ENCODE peak calls at places on chromosome 6, in ten cellular contexts. One of them, this sample, is unnamed.

GRCh38 chr6:15401120-15401519 is 155.3 kb downstream of the JARID2 start:
- DNase-seq in Caco-2: no peak
- DNase-seq in ovary: no peak
- DNase-seq in body of pancreas: no peak
- DNase-seq in psoas muscle: no peak
- DNase-seq in mucosa of descending colon: no peak
- DNase-seq in cardiac muscle cell: no peak
- DNase-seq in fibroblast of the aortic adventitia: no peak
- DNase-seq in astrocyte of the cerebellum: no peak
- DNase-seq in aorta: no peak
- DNase-seq in this sample: no peak

GRCh38 chr6:158503222-158503621 is 56.7 kb upstream of the TMEM181 start:
- DNase-seq in Caco-2: no peak
- DNase-seq in ovary: no peak
- DNase-seq in body of pancreas: no peak
- DNase-seq in psoas muscle: no peak
- DNase-seq in mucosa of descending colon: no peak
- DNase-seq in cardiac muscle cell: no peak
- DNase-seq in fibroblast of the aortic adventitia: no peak
- DNase-seq in astrocyte of the cerebellum: no peak
- DNase-seq in aorta: no peak
- DNase-seq in this sample: no peak

GRCh38 chr6:123953920-123954319 is 150.3 kb downstream of the NKAIN2 start:
- DNase-seq in Caco-2: no peak
- DNase-seq in ovary: no peak
- DNase-seq in body of pancreas: no peak
- DNase-seq in psoas muscle: no peak
- DNase-seq in mucosa of descending colon: no peak
- DNase-seq in cardiac muscle cell: no peak
- DNase-seq in fibroblast of the aortic adventitia: no peak
- DNase-seq in astrocyte of the cerebellum: no peak
- DNase-seq in aorta: no peak
- DNase-seq in this sample: no peak

GRCh38 chr6:137265574-137265973 is 46.4 kb upstream of the IFNGR1 start:
- DNase-seq in Caco-2: no peak
- DNase-seq in ovary: no peak
- DNase-seq in body of pancreas: no peak
- DNase-seq in psoas muscle: no peak
- DNase-seq in mucosa of descending colon: no peak
- DNase-seq in cardiac muscle cell: no peak
- DNase-seq in fibroblast of the aortic adventitia: peak
- DNase-seq in astrocyte of the cerebellum: no peak
- DNase-seq in aorta: no peak
- DNase-seq in this sample: no peak

GRCh38 chr6:46090115-46091079 is 39.4 kb upstream of the ENPP4 start:
- DNase-seq in Caco-2: peak
- DNase-seq in ovary: peak
- DNase-seq in body of pancreas: peak
- DNase-seq in psoas muscle: peak
- DNase-seq in mucosa of descending colon: peak
- DNase-seq in cardiac muscle cell: peak
- DNase-seq in fibroblast of the aortic adventitia: peak
- DNase-seq in astrocyte of the cerebellum: peak
- DNase-seq in aorta: peak
- DNase-seq in this sample: no peak

GRCh38 chr6:36098920-36099647 is 31.2 kb upstream of the MAPK13 start:
- DNase-seq in Caco-2: no peak
- DNase-seq in ovary: no peak
- DNase-seq in body of pancreas: no peak
- DNase-seq in psoas muscle: no peak
- DNase-seq in mucosa of descending colon: no peak
- DNase-seq in cardiac muscle cell: peak
- DNase-seq in fibroblast of the aortic adventitia: peak
- DNase-seq in astrocyte of the cerebellum: no peak
- DNase-seq in aorta: no peak
- DNase-seq in this sample: no peak

GRCh38 chr6:166724576-166724975 is 97.5 kb upstream of the RPS6KA2 start:
- DNase-seq in Caco-2: no peak
- DNase-seq in ovary: no peak
- DNase-seq in body of pancreas: no peak
- DNase-seq in psoas muscle: no peak
- DNase-seq in mucosa of descending colon: no peak
- DNase-seq in cardiac muscle cell: no peak
- DNase-seq in fibroblast of the aortic adventitia: no peak
- DNase-seq in astrocyte of the cerebellum: no peak
- DNase-seq in aorta: no peak
- DNase-seq in this sample: no peak

GRCh38 chr6:33822575-33823395 is 19.0 kb upstream of the MLN start:
- DNase-seq in Caco-2: peak
- DNase-seq in ovary: no peak
- DNase-seq in body of pancreas: no peak
- DNase-seq in psoas muscle: no peak
- DNase-seq in mucosa of descending colon: peak
- DNase-seq in cardiac muscle cell: peak
- DNase-seq in fibroblast of the aortic adventitia: no peak
- DNase-seq in astrocyte of the cerebellum: no peak
- DNase-seq in aorta: no peak
- DNase-seq in this sample: no peak

GRCh38 chr6:148509152-148509571 is 166.5 kb downstream of the SASH1 start:
- DNase-seq in Caco-2: no peak
- DNase-seq in ovary: no peak
- DNase-seq in body of pancreas: no peak
- DNase-seq in psoas muscle: no peak
- DNase-seq in mucosa of descending colon: no peak
- DNase-seq in cardiac muscle cell: peak
- DNase-seq in fibroblast of the aortic adventitia: peak
- DNase-seq in astrocyte of the cerebellum: no peak
- DNase-seq in aorta: no peak
- DNase-seq in this sample: no peak

GRCh38 chr6:151813858-151814257 is 6.4 kb downstream of the ESR1 start:
- DNase-seq in Caco-2: no peak
- DNase-seq in ovary: no peak
- DNase-seq in body of pancreas: no peak
- DNase-seq in psoas muscle: no peak
- DNase-seq in mucosa of descending colon: no peak
- DNase-seq in cardiac muscle cell: no peak
- DNase-seq in fibroblast of the aortic adventitia: no peak
- DNase-seq in astrocyte of the cerebellum: no peak
- DNase-seq in aorta: no peak
- DNase-seq in this sample: no peak

GRCh38 chr6:140773276-140773675 is 1359.4 kb upstream of the GJE1 start:
- DNase-seq in Caco-2: no peak
- DNase-seq in ovary: no peak
- DNase-seq in body of pancreas: no peak
- DNase-seq in psoas muscle: no peak
- DNase-seq in mucosa of descending colon: no peak
- DNase-seq in cardiac muscle cell: peak
- DNase-seq in fibroblast of the aortic adventitia: peak
- DNase-seq in astrocyte of the cerebellum: no peak
- DNase-seq in aorta: no peak
- DNase-seq in this sample: no peak

GRCh38 chr6:118968416-118968815 is 33.5 kb upstream of the MCM9 start:
- DNase-seq in Caco-2: peak
- DNase-seq in ovary: no peak
- DNase-seq in body of pancreas: no peak
- DNase-seq in psoas muscle: no peak
- DNase-seq in mucosa of descending colon: no peak
- DNase-seq in cardiac muscle cell: peak
- DNase-seq in fibroblast of the aortic adventitia: peak
- DNase-seq in astrocyte of the cerebellum: peak
- DNase-seq in aorta: no peak
- DNase-seq in this sample: peak

GRCh38 chr6:154805288-154805911 is 72.2 kb downstream of the SCAF8 start:
- DNase-seq in Caco-2: no peak
- DNase-seq in ovary: no peak
- DNase-seq in body of pancreas: no peak
- DNase-seq in psoas muscle: no peak
- DNase-seq in mucosa of descending colon: no peak
- DNase-seq in cardiac muscle cell: peak
- DNase-seq in fibroblast of the aortic adventitia: peak
- DNase-seq in astrocyte of the cerebellum: peak
- DNase-seq in aorta: no peak
- DNase-seq in this sample: no peak

GRCh38 chr6:25315194-25315593 is 36.0 kb downstream of the CARMIL1 start:
- DNase-seq in Caco-2: no peak
- DNase-seq in ovary: no peak
- DNase-seq in body of pancreas: no peak
- DNase-seq in psoas muscle: no peak
- DNase-seq in mucosa of descending colon: no peak
- DNase-seq in cardiac muscle cell: no peak
- DNase-seq in fibroblast of the aortic adventitia: no peak
- DNase-seq in astrocyte of the cerebellum: no peak
- DNase-seq in aorta: no peak
- DNase-seq in this sample: no peak

GRCh38 chr6:75843401-75843800 is 94.4 kb downstream of the MYO6 start:
- DNase-seq in Caco-2: no peak
- DNase-seq in ovary: no peak
- DNase-seq in body of pancreas: no peak
- DNase-seq in psoas muscle: no peak
- DNase-seq in mucosa of descending colon: no peak
- DNase-seq in cardiac muscle cell: no peak
- DNase-seq in fibroblast of the aortic adventitia: no peak
- DNase-seq in astrocyte of the cerebellum: no peak
- DNase-seq in aorta: no peak
- DNase-seq in this sample: no peak

GRCh38 chr6:69948479-69949114 is 82.2 kb downstream of the COL19A1 start:
- DNase-seq in Caco-2: no peak
- DNase-seq in ovary: no peak
- DNase-seq in body of pancreas: no peak
- DNase-seq in psoas muscle: no peak
- DNase-seq in mucosa of descending colon: no peak
- DNase-seq in cardiac muscle cell: no peak
- DNase-seq in fibroblast of the aortic adventitia: no peak
- DNase-seq in astrocyte of the cerebellum: no peak
- DNase-seq in aorta: no peak
- DNase-seq in this sample: no peak

GRCh38 chr6:2396856-2397640 is 151.6 kb upstream of the GMDS start:
- DNase-seq in Caco-2: no peak
- DNase-seq in ovary: no peak
- DNase-seq in body of pancreas: no peak
- DNase-seq in psoas muscle: no peak
- DNase-seq in mucosa of descending colon: no peak
- DNase-seq in cardiac muscle cell: peak
- DNase-seq in fibroblast of the aortic adventitia: peak
- DNase-seq in astrocyte of the cerebellum: peak
- DNase-seq in aorta: peak
- DNase-seq in this sample: no peak
- H3K4me3 ChIP-seq in Caco-2: no peak
- H3K4me3 ChIP-seq in ovary: no peak
- H3K4me3 ChIP-seq in body of pancreas: no peak
- H3K4me3 ChIP-seq in psoas muscle: no peak
- H3K4me3 ChIP-seq in mucosa of descending colon: no peak
- H3K4me3 ChIP-seq in cardiac muscle cell: no peak
- H3K4me3 ChIP-seq in fibroblast of the aortic adventitia: no peak
- H3K4me3 ChIP-seq in astrocyte of the cerebellum: no peak
- H3K4me3 ChIP-seq in aorta: no peak
- H3K4me3 ChIP-seq in this sample: no peak

GRCh38 chr6:111793711-111794111 is 79.5 kb downstream of the FYN start:
- DNase-seq in Caco-2: no peak
- DNase-seq in ovary: no peak
- DNase-seq in body of pancreas: no peak
- DNase-seq in psoas muscle: no peak
- DNase-seq in mucosa of descending colon: peak
- DNase-seq in cardiac muscle cell: no peak
- DNase-seq in fibroblast of the aortic adventitia: no peak
- DNase-seq in astrocyte of the cerebellum: no peak
- DNase-seq in aorta: no peak
- DNase-seq in this sample: no peak
- H3K4me3 ChIP-seq in Caco-2: no peak
- H3K4me3 ChIP-seq in ovary: no peak
- H3K4me3 ChIP-seq in body of pancreas: no peak
- H3K4me3 ChIP-seq in psoas muscle: no peak
- H3K4me3 ChIP-seq in mucosa of descending colon: no peak
- H3K4me3 ChIP-seq in cardiac muscle cell: no peak
- H3K4me3 ChIP-seq in fibroblast of the aortic adventitia: no peak
- H3K4me3 ChIP-seq in astrocyte of the cerebellum: no peak
- H3K4me3 ChIP-seq in aorta: no peak
- H3K4me3 ChIP-seq in this sample: no peak

DNA sequence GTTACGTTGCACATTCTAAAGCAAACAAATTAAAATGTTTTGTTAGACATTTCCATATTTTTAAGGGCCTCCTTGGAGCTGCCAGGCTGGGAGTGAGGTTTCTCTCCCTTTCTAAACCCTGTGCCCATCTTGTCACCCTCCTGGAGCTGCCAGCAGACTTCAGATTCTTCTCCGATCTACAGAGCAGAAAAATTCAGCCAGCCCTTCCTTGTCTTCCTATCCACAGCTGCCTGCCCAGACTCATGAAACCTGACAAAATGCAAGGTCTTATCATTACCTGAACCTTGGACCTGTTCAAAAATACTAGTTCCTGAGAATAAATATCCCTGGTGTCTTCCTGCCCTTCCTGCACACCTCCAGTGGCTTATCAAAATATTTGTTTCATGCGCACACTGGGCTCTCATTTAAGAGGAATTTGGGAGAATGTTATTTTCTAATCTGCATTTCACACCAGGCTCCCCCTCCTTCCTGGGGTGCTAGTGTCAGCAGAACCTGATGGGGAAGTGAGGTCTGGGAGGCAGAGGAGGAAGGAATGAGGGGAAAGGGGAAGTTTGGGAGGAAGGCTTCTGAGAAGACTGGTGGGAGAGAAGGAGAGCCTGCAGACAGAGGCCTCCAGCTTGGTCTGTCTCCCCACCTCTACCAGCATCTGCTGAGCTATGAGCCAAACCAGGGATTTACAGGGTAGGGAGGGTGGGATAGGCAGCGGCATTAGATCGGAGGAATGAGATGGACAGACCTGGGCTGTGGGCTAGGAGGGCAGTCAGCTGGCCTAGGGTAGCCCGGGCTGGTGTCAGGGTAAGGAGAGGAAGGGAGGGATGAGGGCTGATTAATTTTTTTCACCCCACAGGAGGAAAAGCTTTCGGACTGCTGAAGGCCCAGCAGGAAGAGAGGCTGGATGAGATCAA is at the start of gene AIF1:
- DNase-seq in Caco-2: peak
- DNase-seq in ovary: no peak
- DNase-seq in body of pancreas: peak
- DNase-seq in psoas muscle: no peak
- DNase-seq in mucosa of descending colon: no peak
- DNase-seq in cardiac muscle cell: no peak
- DNase-seq in fibroblast of the aortic adventitia: no peak
- DNase-seq in astrocyte of the cerebellum: no peak
- DNase-seq in aorta: no peak
- DNase-seq in this sample: no peak
- H3K4me3 ChIP-seq in Caco-2: peak
- H3K4me3 ChIP-seq in ovary: no peak
- H3K4me3 ChIP-seq in body of pancreas: no peak
- H3K4me3 ChIP-seq in psoas muscle: peak
- H3K4me3 ChIP-seq in mucosa of descending colon: no peak
- H3K4me3 ChIP-seq in cardiac muscle cell: no peak
- H3K4me3 ChIP-seq in fibroblast of the aortic adventitia: no peak
- H3K4me3 ChIP-seq in astrocyte of the cerebellum: no peak
- H3K4me3 ChIP-seq in aorta: no peak
- H3K4me3 ChIP-seq in this sample: no peak

DNA sequence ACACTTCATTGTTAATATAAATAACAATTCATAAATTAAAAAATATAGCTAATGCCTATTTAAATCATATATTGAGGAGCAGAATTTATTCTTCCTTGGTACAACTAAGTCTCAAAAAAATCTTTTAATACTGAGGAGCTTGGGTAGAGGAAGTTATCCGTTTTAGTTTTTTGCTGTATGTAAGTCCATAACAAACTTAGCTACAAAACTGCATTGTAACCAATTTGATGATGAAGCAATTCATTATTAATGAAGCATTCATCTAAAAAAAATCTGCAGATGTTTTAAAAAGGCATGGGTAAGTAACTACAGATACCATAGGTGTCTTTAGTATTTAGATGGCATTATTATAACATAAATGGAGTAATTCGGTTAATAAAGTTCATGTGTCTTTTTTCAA is 1.3 kb downstream of the KHDRBS2 start:
- DNase-seq in Caco-2: no peak
- DNase-seq in ovary: no peak
- DNase-seq in body of pancreas: no peak
- DNase-seq in psoas muscle: no peak
- DNase-seq in mucosa of descending colon: no peak
- DNase-seq in cardiac muscle cell: no peak
- DNase-seq in fibroblast of the aortic adventitia: no peak
- DNase-seq in astrocyte of the cerebellum: no peak
- DNase-seq in aorta: no peak
- DNase-seq in this sample: no peak
- H3K4me3 ChIP-seq in Caco-2: no peak
- H3K4me3 ChIP-seq in ovary: no peak
- H3K4me3 ChIP-seq in body of pancreas: no peak
- H3K4me3 ChIP-seq in psoas muscle: peak
- H3K4me3 ChIP-seq in mucosa of descending colon: no peak
- H3K4me3 ChIP-seq in cardiac muscle cell: peak
- H3K4me3 ChIP-seq in fibroblast of the aortic adventitia: no peak
- H3K4me3 ChIP-seq in astrocyte of the cerebellum: no peak
- H3K4me3 ChIP-seq in aorta: no peak
- H3K4me3 ChIP-seq in this sample: no peak

This sample was measured in LNCaP clone FGC.